ENCODE peak calls at places on chromosome 20, in six cellular contexts. N, Y, U, V, T and X are unnamed samples.

GRCh38 chr20:38245753-38246152 is 14.8 kb downstream of the KIAA1755 start:
- DNase-seq in Y (no peak), V (no peak), N (no peak), U (no peak), T (peak; percentile 51), X (no peak)

GRCh38 chr20:8473459-8473858 is 341.4 kb downstream of the PLCB1 start:
- DNase-seq in Y (peak; percentile 60), N (no peak), T (no peak), U (no peak), V (peak; percentile 14), X (no peak)

GRCh38 chr20:40640667-40641066 is 48.4 kb downstream of the MAFB start:
- DNase-seq in N (no peak), Y (no peak), V (no peak), T (no peak), U (no peak), X (no peak)

GRCh38 chr20:39072653-39073052 is 110.5 kb downstream of the DHX35 start:
- DNase-seq in Y (no peak), V (no peak), U (no peak), T (no peak), N (no peak), X (no peak)

GRCh38 chr20:58719971-58720371 is 27.4 kb downstream of the NPEPL1 start:
- DNase-seq in T (no peak), Y (no peak), N (no peak), U (peak; percentile 64), V (no peak), X (peak; percentile 67)

GRCh38 chr20:62590301-62591121 is 51.8 kb upstream of the SLCO4A1 start:
- DNase-seq in N (peak; percentile 69), U (no peak), V (peak; percentile 69), Y (peak; percentile 51), T (no peak), X (no peak)

GRCh38 chr20:11350126-11351005 is 567.3 kb upstream of the BTBD3 start:
- DNase-seq in U (no peak), N (no peak), V (peak; percentile 87), Y (peak; percentile 80), T (peak; percentile 36), X (no peak)

GRCh38 chr20:62156592-62157386 is 13.2 kb downstream of the SS18L1 start:
- DNase-seq in V (peak; percentile 39), Y (peak; percentile 19), U (no peak), T (peak; percentile 40), N (peak; percentile 61), X (no peak)

GRCh38 chr20:12966468-12967085 is 42.2 kb upstream of the SPTLC3 start:
- DNase-seq in N (no peak), U (no peak), Y (peak; percentile 63), T (no peak), V (peak; percentile 76), X (no peak)

GRCh38 chr20:10665027-10665561 is 8.7 kb downstream of the JAG1 start:
- DNase-seq in V (no peak), U (no peak), Y (peak; percentile 33), T (no peak), N (no peak), X (no peak)

GRCh38 chr20:24949756-24950127 is 673 bp downstream of the CST7 start:
- DNase-seq in V (no peak), T (no peak), Y (no peak), U (no peak), N (no peak), X (peak; percentile 84)

GRCh38 chr20:34062651-34063482 is 49.2 kb downstream of the EIF2S2 start:
- DNase-seq in T (no peak), Y (peak; percentile 62), U (no peak), N (no peak), V (no peak), X (no peak)

GRCh38 chr20:40680560-40680959 is 8.5 kb downstream of the MAFB start:
- DNase-seq in T (no peak), U (no peak), Y (no peak), V (no peak), N (no peak), X (no peak)

GRCh38 chr20:59850018-59850641 is 83.3 kb downstream of the SYCP2 start:
- DNase-seq in N (no peak), U (no peak), Y (peak; percentile 42), T (no peak), V (peak; percentile 57), X (no peak)

GRCh38 chr20:30488941-30489601 is 768.4 kb upstream of the DEFB115 start:
- DNase-seq in T (no peak), V (no peak), U (peak; percentile 29), N (no peak), Y (no peak), X (no peak)

GRCh38 chr20:39032997-39033396 is 70.9 kb downstream of the DHX35 start:
- DNase-seq in V (no peak), Y (no peak), T (no peak), U (no peak), N (no peak), X (no peak)

GRCh38 chr20:15802020-15802419 is 771.2 kb downstream of the KIF16B start:
- DNase-seq in U (no peak), N (no peak), T (no peak), Y (no peak), V (no peak), X (no peak)

GRCh38 chr20:47272893-47273590 is 83.5 kb downstream of the ZMYND8 start:
- DNase-seq in T (peak; percentile 96), V (peak; percentile 69), U (no peak), N (peak; percentile 82), Y (peak; percentile 71), X (no peak)

GRCh38 chr20:12660918-12661317 is 347.9 kb upstream of the SPTLC3 start:
- DNase-seq in Y (no peak), V (no peak), U (peak; percentile 42), T (no peak), N (no peak), X (no peak)

GRCh38 chr20:16069416-16070010 is 503.7 kb downstream of the KIF16B start:
- DNase-seq in T (no peak), V (no peak), Y (no peak), N (no peak), U (no peak), X (no peak)

GRCh38 chr20:38728237-38728761 is 4.0 kb downstream of the SLC32A1 start:
- DNase-seq in U (no peak), N (no peak), Y (no peak), V (no peak), T (no peak), X (no peak)

GRCh38 chr20:24934101-24934661 is 14.9 kb upstream of the CST7 start:
- DNase-seq in Y (no peak), V (no peak), U (no peak), N (no peak), T (no peak), X (peak; percentile 77)

GRCh38 chr20:24756292-24757025 is 192.6 kb upstream of the CST7 start:
- DNase-seq in V (no peak), T (no peak), N (no peak), U (no peak), Y (no peak), X (peak; percentile 76)

GRCh38 chr20:62489940-62490263 is 14.1 kb upstream of the GATA5 start:
- DNase-seq in Y (no peak), V (no peak), N (no peak), T (no peak), U (no peak), X (no peak)

GRCh38 chr20:9392892-9393857 is 121.2 kb upstream of the LAMP5 start:
- DNase-seq in N (peak; percentile 51), T (peak; percentile 53), U (no peak), V (peak; percentile 81), Y (peak; percentile 73), X (peak; percentile 86)

GRCh38 chr20:54506643-54507042 is 31.2 kb downstream of the DOK5 start:
- DNase-seq in U (no peak), V (no peak), N (no peak), Y (no peak), T (no peak), X (no peak)

GRCh38 chr20:46512943-46513844 is at the start of gene ZNF334:
- DNase-seq in Y (peak; percentile 8), T (no peak), V (peak; percentile 65), N (no peak), U (no peak), X (peak; percentile 87)

GRCh38 chr20:46485431-46485830 is 27.9 kb downstream of the ZNF334 start:
- DNase-seq in V (peak; percentile 7), N (no peak), T (no peak), Y (no peak), U (no peak), X (no peak)

GRCh38 chr20:38094373-38094775 is 60.8 kb downstream of the RPRD1B start:
- DNase-seq in Y (peak; percentile 85), T (peak; percentile 75), V (peak; percentile 69), U (peak; percentile 68), N (no peak), X (no peak)

GRCh38 chr20:25372584-25373336 is 17.9 kb downstream of the ABHD12 start:
- DNase-seq in V (peak; percentile 98), N (no peak), Y (peak; percentile 99), U (no peak), T (no peak), X (no peak)

GRCh38 chr20:57993738-57994431 is 234.6 kb downstream of the ANKRD60 start:
- DNase-seq in T (no peak), N (no peak), Y (no peak), V (no peak), U (no peak), X (no peak)

GRCh38 chr20:3632311-3633004 is 30.7 kb downstream of the GFRA4 start:
- DNase-seq in U (no peak), T (no peak), Y (no peak), V (no peak), N (no peak), X (no peak)
- TF ChIP-seq CTCF in U (no peak), T (no peak), Y (no peak), V (no peak), N (no peak), X (no peak)

GRCh38 chr20:53493201-53493908 is 100.3 kb downstream of the ZNF217 start:
- DNase-seq in N (no peak), Y (no peak), U (peak; percentile 42), T (no peak), V (no peak), X (no peak)
- TF ChIP-seq CTCF in N (no peak), Y (no peak), U (no peak), T (no peak), V (no peak), X (no peak)

GRCh38 chr20:51508780-51509179 is 33.7 kb downstream of the NFATC2 start:
- DNase-seq in V (no peak), Y (no peak), N (no peak), T (no peak), U (no peak), X (no peak)

GRCh38 chr20:51508158-51508557 is 34.4 kb downstream of the NFATC2 start:
- DNase-seq in Y (no peak), U (no peak), N (no peak), V (no peak), T (no peak), X (no peak)

GRCh38 chr20:51507357-51508036 is 35.0 kb downstream of the NFATC2 start:
- DNase-seq in V (no peak), T (no peak), N (no peak), Y (no peak), U (no peak), X (no peak)

GRCh38 chr20:51505566-51505965 is 37.0 kb downstream of the NFATC2 start:
- DNase-seq in Y (no peak), U (no peak), N (no peak), T (no peak), V (no peak), X (no peak)

GRCh38 chr20:51506527-51507356 is 35.8 kb downstream of the NFATC2 start:
- DNase-seq in Y (no peak), V (no peak), T (no peak), U (no peak), N (no peak), X (no peak)
- TF ChIP-seq CTCF in Y (no peak), V (no peak), T (no peak), U (no peak), N (no peak), X (no peak)

GRCh38 chr20:45343867-45344721 is 4.1 kb downstream of the SDC4 start:
- DNase-seq in U (no peak), Y (peak; percentile 93), T (no peak), N (peak; percentile 91), V (peak; percentile 92), X (no peak)
- TF ChIP-seq CTCF in U (no peak), Y (no peak), T (no peak), N (no peak), V (no peak), X (no peak)